ENCODE peak calls at places on chromosomes 4 and X, in four cellular contexts. I, C, A and K are unnamed samples.

GRCh38 chr4:121953860-121954259 is 2.0 kb upstream of the TRPC3 start:
- DNase-seq in I (no peak), C (no peak), A (no peak), K (no peak)

GRCh38 chr4:161663844-161664243 is 500.0 kb downstream of the FSTL5 start:
- DNase-seq in I (no peak), C (no peak), A (no peak), K (no peak)

GRCh38 chr4:73801692-73802091 is 34.8 kb upstream of the CXCL6 start:
- DNase-seq in I (no peak), C (no peak), A (no peak), K (no peak)

GRCh38 chr4:184693056-184693455 is 40.8 kb downstream of the CENPU start:
- DNase-seq in I (no peak), C (no peak), A (no peak), K (peak)

GRCh38 chrX:2902841-2903240 is 26.3 kb downstream of the ARSD start:
- DNase-seq in I (no peak), C (no peak), A (no peak), K (no peak)

GRCh38 chrX:147848009-147848408 is 63.7 kb upstream of the FMR1 start:
- DNase-seq in I (no peak), C (no peak), A (no peak), K (no peak)

GRCh38 chrX:112642349-112642748 is 37.4 kb downstream of the LHFPL1 start:
- DNase-seq in I (peak), C (peak), A (peak), K (peak)

GRCh38 chrX:2577844-2578444 is 77.2 kb upstream of the DHRSX start:
- DNase-seq in I (no peak), C (no peak), A (no peak), K (no peak)

GRCh38 chr4:134551348-134551747 is 349.8 kb upstream of the PABPC4L start:
- DNase-seq in I (no peak), C (no peak), A (no peak), K (no peak)

GRCh38 chrX:71184803-71185495 is 38.1 kb upstream of the GJB1 start:
- DNase-seq in I (no peak), C (no peak), A (no peak), K (no peak)

GRCh38 chr4:97917115-97917514 is 226.2 kb downstream of the STPG2 start:
- DNase-seq in I (no peak), C (no peak), A (no peak), K (no peak)

GRCh38 chr4:145540235-145540634 is 58.6 kb downstream of the SMAD1 start:
- DNase-seq in I (no peak), C (no peak), A (no peak), K (peak)

GRCh38 chrX:21725498-21725897 is 32.4 kb downstream of the SMPX start:
- DNase-seq in I (peak), C (peak), A (peak), K (peak)

GRCh38 chrX:68842781-68843581 is 14.2 kb downstream of the EFNB1 start:
- DNase-seq in I (no peak), C (no peak), A (no peak), K (peak)

GRCh38 chr4:22483551-22483981 is 32.3 kb downstream of the ADGRA3 start:
- DNase-seq in I (no peak), C (no peak), A (no peak), K (peak)

GRCh38 chr4:14749910-14750309 is 252.4 kb upstream of the CPEB2 start:
- DNase-seq in I (peak), C (peak), A (no peak), K (no peak)

GRCh38 chr4:122588453-122589238 is 32.2 kb downstream of the IL21 start:
- DNase-seq in I (no peak), C (no peak), A (no peak), K (peak)

DNA sequence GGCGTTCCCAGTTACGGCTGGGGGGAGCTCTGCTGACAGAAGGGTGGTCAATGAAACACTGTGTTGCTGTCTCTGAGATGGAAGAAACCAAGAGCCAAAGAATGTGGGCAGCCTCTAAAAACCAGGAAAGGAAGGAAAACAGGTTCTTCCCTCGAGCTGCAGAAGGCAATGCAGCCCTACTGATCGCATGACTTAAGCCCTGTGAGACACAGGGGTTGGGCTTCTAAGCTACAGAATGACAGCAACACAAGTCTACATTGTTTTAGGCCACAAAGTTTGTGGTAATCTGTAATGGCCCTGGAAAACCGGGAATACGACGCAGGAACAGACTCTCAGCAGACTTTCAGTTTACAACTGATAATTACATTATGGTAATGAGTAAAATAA is 38.2 kb upstream of the MTNR1A start:
- DNase-seq in I (no peak), C (no peak), A (no peak), K (no peak)
- H3K4me3 ChIP-seq in I (no peak), C (no peak), A (no peak), K (no peak)

GRCh38 chr4:26785766-26786165 is 74.9 kb upstream of the STIM2 start:
- DNase-seq in I (no peak), C (no peak), A (no peak), K (no peak)

GRCh38 chr4:26788341-26788733 is 72.3 kb upstream of the STIM2 start:
- DNase-seq in I (no peak), C (no peak), A (no peak), K (peak)

GRCh38 chr4:26789208-26789607 is 71.4 kb upstream of the STIM2 start:
- DNase-seq in I (no peak), C (no peak), A (no peak), K (no peak)

GRCh38 chr4:26786916-26787315 is 73.7 kb upstream of the STIM2 start:
- DNase-seq in I (no peak), C (no peak), A (no peak), K (no peak)

GRCh38 chr4:26787461-26788340 is 72.9 kb upstream of the STIM2 start:
- DNase-seq in I (peak), C (peak), A (peak), K (peak)
- TF ChIP-seq CTCF in I (no peak), C (peak), A (peak), K (no peak)

GRCh38 chrX:15447985-15448639 is 45.0 kb downstream of the PIR start:
- DNase-seq in I (no peak), C (no peak), A (no peak), K (peak)
- TF ChIP-seq MAZ in I (no peak), C (no peak), A (no peak), K (no peak)

GRCh38 chr4:169791527-169792156 is 33.9 kb upstream of the HPF1 start:
- DNase-seq in I (peak), C (peak), A (peak), K (peak)
- H3K4me3 ChIP-seq in I (peak), C (no peak), A (peak), K (peak)